ENCODE peak calls at places on chromosomes 4 and X, in four cellular contexts. Y is astrocyte of the cerebellum, M is SK-N-SH, C is mucosa of descending colon. U is an unnamed sample.

GRCh38 chr4:105921301-105921700 is 26.0 kb downstream of the NPNT start:
- DNase-seq in Y (no peak), M (no peak), C (no peak), U (no peak)

GRCh38 chr4:23266401-23266800 is 573.7 kb downstream of the GBA3 start:
- DNase-seq in Y (no peak), M (no peak), C (no peak), U (no peak)

GRCh38 chr4:140095694-140096482 is 58.1 kb downstream of the MAML3 start:
- DNase-seq in Y (peak; percentile 95), M (peak; percentile 37), C (no peak), U (no peak)

GRCh38 chrX:50609796-50610195 is 139.2 kb upstream of the DGKK start:
- DNase-seq in Y (no peak), M (no peak), C (no peak), U (peak; percentile 7)

GRCh38 chr4:147362868-147363440 is 117.9 kb upstream of the EDNRA start:
- DNase-seq in Y (no peak), M (peak; percentile 63), C (peak; percentile 62), U (no peak)

GRCh38 chr4:13059015-13059414 is 425.1 kb downstream of the RAB28 start:
- DNase-seq in Y (no peak), M (no peak), C (no peak), U (no peak)

GRCh38 chrX:100931218-100931924 is 2.7 kb upstream of the XKRX start:
- DNase-seq in Y (no peak), M (no peak), C (no peak), U (no peak)

GRCh38 chr4:166816901-166817300 is 417.4 kb downstream of the SPOCK3 start:
- DNase-seq in Y (no peak), M (no peak), C (no peak), U (peak; percentile 87)

GRCh38 chr4:141028024-141028529 is 105.2 kb downstream of the RNF150 start:
- DNase-seq in Y (peak; percentile 35), M (peak; percentile 35), C (no peak), U (peak; percentile 90)

GRCh38 chr4:186957952-186958555 is 234.4 kb upstream of the FAT1 start:
- DNase-seq in Y (peak; percentile 47), M (no peak), C (no peak), U (no peak)

GRCh38 chr4:53150631-53151488 is 215.0 kb downstream of the SCFD2 start:
- DNase-seq in Y (no peak), M (no peak), C (no peak), U (no peak)

GRCh38 chrX:2690856-2691542 is at the start of gene CD99:
- DNase-seq in Y (no peak), M (peak; percentile 90), C (peak; percentile 96), U (no peak)

GRCh38 chr4:152996101-152996500 is 60.0 kb downstream of the FHDC1 start:
- DNase-seq in Y (no peak), M (no peak), C (no peak), U (no peak)

GRCh38 chr4:16532240-16532990 is 306.1 kb upstream of the TAPT1 start:
- DNase-seq in Y (peak; percentile 91), M (no peak), C (no peak), U (peak; percentile 69)

GRCh38 chr4:183905593-183906485 is 732 bp downstream of the STOX2 start:
- DNase-seq in Y (no peak), M (peak; percentile 75), C (no peak), U (peak; percentile 24)

GRCh38 chr4:113921089-113921842 is 58.2 kb downstream of the ARSJ start:
- DNase-seq in Y (peak; percentile 20), M (no peak), C (no peak), U (no peak)

GRCh38 chr4:177393236-177393635 is 49.0 kb downstream of the AGA start:
- DNase-seq in Y (no peak), M (no peak), C (no peak), U (no peak)

GRCh38 chrX:2710041-2710471 is 19.0 kb downstream of the CD99 start:
- DNase-seq in Y (no peak), M (no peak), C (no peak), U (no peak)

GRCh38 chr4:141833209-141833608 is 196.8 kb downstream of the IL15 start:
- DNase-seq in Y (no peak), M (no peak), C (no peak), U (no peak)

GRCh38 chr4:123102897-123103489 is 180.6 kb upstream of the NUDT6 start:
- DNase-seq in Y (peak; percentile 34), M (peak; percentile 55), C (no peak), U (no peak)

GRCh38 chr4:156237192-156237591 is 283.5 kb upstream of the CTSO start:
- DNase-seq in Y (no peak), M (no peak), C (no peak), U (no peak)

GRCh38 chr4:176818531-176818930 is 25.8 kb upstream of the VEGFC start:
- DNase-seq in Y (no peak), M (no peak), C (no peak), U (no peak)

DNA sequence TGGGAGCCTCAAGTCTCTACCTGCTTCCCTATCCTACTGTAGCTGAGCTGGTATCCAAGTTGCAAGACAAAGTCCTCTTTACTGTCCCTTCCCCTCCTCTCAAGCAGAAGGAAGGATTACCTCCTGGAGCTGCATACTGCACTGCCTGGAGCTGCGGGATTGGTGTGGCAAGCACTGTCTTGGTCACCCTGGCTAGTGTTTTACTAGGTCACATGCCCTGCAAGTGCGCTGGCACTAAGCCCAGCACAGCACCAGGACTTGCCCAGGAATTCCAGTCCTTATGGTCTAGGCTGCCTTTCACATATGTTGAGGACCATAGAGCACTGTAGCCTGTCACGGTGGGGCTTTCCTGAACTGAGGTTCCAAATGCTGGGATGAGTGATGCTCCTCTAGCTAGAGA is 227.3 kb upstream of the ZC4H2 start:
- DNase-seq in Y (no peak), M (no peak), C (peak; percentile 67), U (no peak)
- TF ChIP-seq CTCF in Y (no peak), M (no peak), C (no peak), U (no peak)

GRCh38 chr4:80740375-80740774 is 290.1 kb upstream of the BMP3 start:
- DNase-seq in Y (no peak), M (no peak), C (no peak), U (no peak)
- H3K4me3 ChIP-seq in Y (no peak overlapping the region), M (no peak overlapping the region), C (no peak overlapping the region), U (no peak overlapping the region)

GRCh38 chr4:112519689-112520597 is 4.0 kb upstream of the NEUROG2 start:
- DNase-seq in Y (no peak), M (peak; percentile 35), C (no peak), U (no peak)
- TF ChIP-seq CTCF in Y (no peak), M (no peak), C (no peak), U (no peak)

DNA sequence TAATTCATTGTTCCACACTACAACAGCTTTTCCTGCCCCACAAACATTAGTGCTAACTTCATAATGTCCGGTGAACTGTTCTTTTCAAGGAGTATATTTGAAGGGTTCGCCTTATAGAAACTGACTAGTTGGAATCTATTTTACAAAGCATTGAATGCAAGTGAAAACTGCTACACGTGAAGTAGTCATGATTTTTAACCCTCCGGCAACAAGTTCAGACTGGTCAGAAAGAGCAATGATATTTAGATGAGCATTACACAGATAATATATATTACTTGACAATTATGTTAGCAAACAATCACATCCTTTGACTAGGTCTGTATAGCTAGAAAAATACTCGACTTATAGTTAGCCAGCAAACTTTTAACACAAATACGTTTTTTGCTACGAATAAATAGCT is 1.7 kb upstream of the SLAIN2 start:
- DNase-seq in Y (no peak), M (no peak), C (no peak), U (no peak)
- H3K4me3 ChIP-seq in Y (no peak overlapping the region), M (no peak overlapping the region), C (no peak overlapping the region), U (no peak overlapping the region)

GRCh38 chrX:37846141-37846540 is 1.2 kb downstream of the DYNLT3 start:
- DNase-seq in Y (peak; percentile 8), M (no peak), C (no peak), U (no peak)

GRCh38 chrX:37846934-37847732 is at the start of gene DYNLT3:
- DNase-seq in Y (no peak), M (peak; percentile 50), C (peak; percentile 92), U (peak; percentile 44)

GRCh38 chrX:37844622-37845021 is 2.7 kb downstream of the DYNLT3 start:
- DNase-seq in Y (no peak), M (no peak), C (no peak), U (no peak)

GRCh38 chrX:37847733-37848197 is 394 bp upstream of the DYNLT3 start:
- DNase-seq in Y (no peak), M (no peak), C (no peak), U (no peak)

DNA sequence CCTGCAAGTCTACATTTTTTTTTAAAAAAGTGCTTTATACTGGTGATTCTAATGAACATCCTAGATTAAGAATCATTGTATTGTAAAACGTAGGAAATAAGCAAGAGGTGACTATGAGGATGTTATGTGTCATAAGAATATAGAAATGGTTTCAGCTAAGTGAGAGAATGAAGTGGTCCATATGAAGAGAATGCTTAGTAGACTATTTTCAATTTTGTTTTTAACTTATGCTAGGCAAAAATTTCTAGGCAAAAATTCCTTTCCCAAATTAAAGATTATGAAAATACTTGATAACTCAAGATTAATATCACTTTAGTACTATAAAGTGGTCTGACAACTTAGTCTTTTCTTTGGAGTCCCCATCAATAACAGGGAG is 825 bp downstream of the DYNLT3 start:
- DNase-seq in Y (no peak), M (no peak), C (no peak), U (no peak)
- TF ChIP-seq CTCF in Y (no peak), M (no peak), C (no peak), U (no peak)

GRCh38 chrX:154751121-154751668 is 318 bp upstream of the GAB3 start:
- DNase-seq in Y (no peak), M (no peak), C (peak; percentile 54), U (no peak)
- H3K4me3 ChIP-seq in Y (peak overlapping the region; percentile 14), M (no peak overlapping the region), C (no peak overlapping the region), U (peak overlapping the region; percentile 3)

GRCh38 chrX:106404512-106404911 is 207.3 kb upstream of the RADX start:
- DNase-seq in Y (no peak), M (no peak), C (no peak), U (no peak)
- TF ChIP-seq CTCF in Y (peak; percentile 19), M (peak; percentile 41), C (no peak), U (peak; percentile 58)

GRCh38 chrX:66676990-66677389 is 38.1 kb upstream of the EDA2R start:
- DNase-seq in Y (no peak), M (no peak), C (no peak), U (no peak)
- H3K4me3 ChIP-seq in Y (no peak overlapping the region), M (peak overlapping the region; percentile 44), C (no peak overlapping the region), U (no peak overlapping the region)